ENCODE peak calls at places on chromosomes 6 and 20, in nine cellular contexts. L is tibial nerve, H is adrenal gland, K is esophagus squamous epithelium, U is uterus, R is endothelial cell of umbilical vein, W is testis, Y is HCT116, M is gastrocnemius medialis. X is an unnamed sample.

GRCh38 chr20:15992564-15992963 is 580.7 kb downstream of the KIF16B start:
- DNase-seq in L (no peak), H (no peak), K (no peak), U (no peak), R (no peak), W (no peak), Y (no peak), M (no peak), X (no peak)

GRCh38 chr20:17225891-17226409 is 890 bp upstream of the PCSK2 start:
- DNase-seq in L (no peak), H (peak; percentile 20), K (no peak), U (no peak), R (no peak), W (peak; percentile 25), Y (no peak), M (no peak), X (no peak)

GRCh38 chr20:19074828-19075516 is 137.5 kb upstream of the SLC24A3 start:
- DNase-seq in L (no peak), H (no peak), K (no peak), U (no peak), R (no peak), W (no peak), Y (no peak), M (no peak), X (peak; percentile 70)

GRCh38 chr6:169230322-169230665 is 23.4 kb downstream of the THBS2 start:
- DNase-seq in L (no peak), H (peak; percentile 8), K (no peak), U (no peak), R (no peak), W (no peak), Y (no peak), M (no peak), X (peak; percentile 13)

GRCh38 chr6:153044295-153044694 is 41.8 kb upstream of the MTRF1L start:
- DNase-seq in L (no peak), H (no peak), K (no peak), U (no peak), R (peak; percentile 36), W (no peak), Y (no peak), M (no peak), X (no peak)

GRCh38 chr6:36973647-36974046 is 12.3 kb downstream of the MTCH1 start:
- DNase-seq in L (no peak), H (no peak), K (no peak), U (no peak), R (no peak), W (no peak), Y (no peak), M (no peak), X (no peak)

GRCh38 chr20:55205684-55206083 is 730.3 kb downstream of the DOK5 start:
- DNase-seq in L (no peak), H (no peak), K (no peak), U (no peak), R (no peak), W (no peak), Y (no peak), M (no peak), X (no peak)

GRCh38 chr6:168717491-168717890 is 276.5 kb downstream of the SMOC2 start:
- DNase-seq in L (no peak), H (no peak), K (no peak), U (no peak), R (no peak), W (no peak), Y (no peak), M (no peak), X (peak; percentile 5)

GRCh38 chr6:117288083-117288715 is 22.8 kb downstream of the VGLL2 start:
- DNase-seq in L (no peak), H (no peak), K (no peak), U (no peak), R (no peak), W (no peak), Y (no peak), M (peak; percentile 43), X (no peak)

GRCh38 chr6:140271759-140272377 is 897.4 kb upstream of the CITED2 start:
- DNase-seq in L (no peak), H (no peak), K (no peak), U (no peak), R (peak; percentile 73), W (no peak), Y (no peak), M (no peak), X (no peak)

DNA sequence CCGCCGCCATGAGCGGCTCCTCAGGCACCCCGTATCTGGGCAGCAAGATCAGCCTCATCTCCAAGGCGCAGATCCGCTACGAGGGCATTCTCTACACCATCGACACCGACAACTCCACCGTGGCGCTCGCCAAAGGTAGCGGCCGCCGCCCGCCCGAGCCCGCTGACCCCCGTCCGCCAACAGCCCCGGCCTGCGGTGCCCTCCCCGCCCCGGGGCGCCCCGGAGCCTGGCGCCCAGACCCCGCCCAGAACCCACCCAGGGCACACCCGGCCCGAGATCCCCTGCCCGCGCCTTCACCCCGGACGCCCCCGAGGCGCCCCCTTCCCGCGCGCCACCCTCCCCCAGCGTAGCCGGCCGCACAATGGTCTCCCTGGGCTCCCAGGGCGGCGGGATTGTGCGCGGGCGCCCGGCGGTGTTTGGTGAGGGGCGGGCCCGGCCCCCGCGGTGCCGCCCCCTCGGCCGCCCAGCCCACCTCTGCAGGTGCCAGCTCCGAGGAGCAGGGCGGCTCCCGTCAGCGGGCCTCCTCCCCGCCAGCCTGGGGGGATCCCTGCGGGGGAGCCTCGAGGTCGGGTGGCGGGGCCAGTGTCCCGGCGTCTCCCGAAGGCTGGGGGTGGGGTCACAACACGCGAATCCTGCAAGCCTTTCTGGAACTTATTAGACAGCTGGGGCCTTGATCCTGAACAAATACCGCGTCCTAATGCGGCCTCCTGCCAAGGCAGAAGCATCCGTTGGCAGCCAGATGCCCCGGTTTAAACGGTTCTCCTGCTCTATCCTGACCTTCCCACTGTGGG is 579 bp downstream of the LSM14B start:
- DNase-seq in L (no peak), H (peak; percentile 79), K (no peak), U (peak; percentile 45), R (peak; percentile 11), W (peak; percentile 56), Y (no peak), M (peak; percentile 37), X (peak; percentile 89)
- TF ChIP-seq POLR2A in L (no peak), H (no peak), K (no peak), U (no peak), R (no peak), W (no peak), Y (no peak), M (no peak), X (no peak)

GRCh38 chr6:122374307-122374706 is 25.1 kb upstream of the HSF2 start:
- DNase-seq in L (no peak), H (no peak), K (no peak), U (no peak), R (no peak), W (no peak), Y (no peak), M (no peak), X (no peak)

GRCh38 chr6:122376246-122376645 is 23.2 kb upstream of the HSF2 start:
- DNase-seq in L (no peak), H (no peak), K (no peak), U (no peak), R (no peak), W (no peak), Y (no peak), M (no peak), X (no peak)

DNA sequence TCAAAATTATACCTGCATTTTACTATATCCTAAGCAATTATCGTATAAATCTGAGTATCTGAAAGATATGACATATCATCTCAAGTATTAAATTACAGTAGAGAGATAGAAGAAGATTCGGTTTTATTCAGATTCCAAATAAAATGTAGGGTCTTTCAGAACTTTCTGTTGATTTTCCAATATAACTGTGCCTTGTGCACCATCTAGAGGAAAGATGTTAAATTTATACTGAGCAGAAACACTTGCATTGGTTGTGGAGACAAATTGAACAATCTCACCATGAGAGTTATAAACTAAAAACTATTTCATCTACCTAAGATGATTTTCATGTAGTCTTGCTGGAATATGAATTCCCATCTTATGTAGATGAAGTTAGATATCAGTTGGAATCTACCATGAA is 26.8 kb upstream of the HSF2 start:
- DNase-seq in L (no peak), H (no peak), K (no peak), U (no peak), R (no peak), W (no peak), Y (no peak), M (no peak), X (no peak)
- TF ChIP-seq CTCF in L (no peak), H (peak; percentile 30), K (no peak), U (no peak), R (no peak), W (no peak), Y (peak; percentile 31), M (no peak), X (no peak)

GRCh38 chr20:11796041-11796440 is 121.7 kb upstream of the BTBD3 start:
- DNase-seq in L (no peak), H (no peak), K (no peak), U (no peak), R (peak; percentile 69), W (no peak), Y (no peak), M (no peak), X (no peak)

GRCh38 chr20:11794525-11794924 is 123.2 kb upstream of the BTBD3 start:
- DNase-seq in L (no peak), H (no peak), K (no peak), U (no peak), R (no peak), W (no peak), Y (no peak), M (no peak), X (no peak)

GRCh38 chr20:11797161-11797560 is 120.5 kb upstream of the BTBD3 start:
- DNase-seq in L (no peak), H (no peak), K (no peak), U (no peak), R (no peak), W (no peak), Y (no peak), M (no peak), X (no peak)

GRCh38 chr20:11799131-11799800 is 118.4 kb upstream of the BTBD3 start:
- DNase-seq in L (no peak), H (no peak), K (no peak), U (no peak), R (no peak), W (no peak), Y (no peak), M (no peak), X (no peak)
- H3K4me3 ChIP-seq in L (no peak overlapping the region), H (no peak overlapping the region), K (no peak overlapping the region), U (no peak overlapping the region), R (no peak overlapping the region), W (no peak overlapping the region), Y (no peak overlapping the region), M (no peak overlapping the region), X (no peak overlapping the region)

GRCh38 chr20:10489853-10490627 is 54.9 kb downstream of the SLX4IP start:
- DNase-seq in L (no peak), H (no peak), K (no peak), U (no peak), R (no peak), W (no peak), Y (no peak), M (no peak), X (no peak)

GRCh38 chr20:10495173-10495572 is 60.1 kb downstream of the SLX4IP start:
- DNase-seq in L (no peak), H (no peak), K (no peak), U (no peak), R (peak; percentile 25), W (no peak), Y (no peak), M (no peak), X (no peak)

GRCh38 chr20:10492844-10493243 is 57.7 kb downstream of the SLX4IP start:
- DNase-seq in L (no peak), H (no peak), K (no peak), U (no peak), R (no peak), W (no peak), Y (no peak), M (no peak), X (no peak)

GRCh38 chr20:10490706-10491105 is 55.6 kb downstream of the SLX4IP start:
- DNase-seq in L (no peak), H (no peak), K (no peak), U (no peak), R (no peak), W (no peak), Y (no peak), M (no peak), X (no peak)

GRCh38 chr20:10492065-10492464 is 57.0 kb downstream of the SLX4IP start:
- DNase-seq in L (no peak), H (no peak), K (no peak), U (no peak), R (no peak), W (no peak), Y (no peak), M (no peak), X (no peak)
- TF ChIP-seq POLR2A in L (no peak), H (no peak), K (no peak), U (no peak), R (no peak), W (no peak), Y (no peak), M (no peak), X (no peak)

X was measured in lower leg skin.